ENCODE peak calls at places on chromosomes 1 and 21, in seven cellular contexts. One of them, this sample, is unnamed.

GRCh38 chr1:65075123-65075976 is 72.7 kb upstream of the AK4 start:
- DNase-seq in GM20000: peak; percentile 70
- DNase-seq in cardiac septum: no peak
- DNase-seq in stimulated activated CD8-positive, alpha-beta memory T cell treated with anti-CD3 and anti-CD28 coated beads, Interleukin-15, amount 100 ng/mL, for 1 hour: peak; percentile 44
- DNase-seq in activated CD8-positive, alpha-beta memory T cell treated with anti-CD3 and anti-CD28 coated beads for 4 hours: peak; percentile 44
- DNase-seq in endodermal cell: peak; percentile 83
- DNase-seq in NCI-H1092 treated with DMSO at 0.1 percent for 48 hours: peak; percentile 35
- DNase-seq in this sample: peak; percentile 66

GRCh38 chr1:100423832-100424337 is 71.6 kb downstream of the CDC14A start:
- DNase-seq in stimulated activated CD8-positive, alpha-beta memory T cell treated with anti-CD3 and anti-CD28 coated beads, Interleukin-15, amount 100 ng/mL, for 1 hour: no peak
- DNase-seq in GM20000: peak; percentile 24
- DNase-seq in NCI-H1092 treated with DMSO at 0.1 percent for 48 hours: no peak
- DNase-seq in cardiac septum: no peak
- DNase-seq in endodermal cell: no peak
- DNase-seq in activated CD8-positive, alpha-beta memory T cell treated with anti-CD3 and anti-CD28 coated beads for 4 hours: no peak
- DNase-seq in this sample: no peak

GRCh38 chr1:180117764-180118116 is 36.9 kb upstream of the QSOX1 start:
- DNase-seq in activated CD8-positive, alpha-beta memory T cell treated with anti-CD3 and anti-CD28 coated beads for 4 hours: no peak
- DNase-seq in endodermal cell: no peak
- DNase-seq in stimulated activated CD8-positive, alpha-beta memory T cell treated with anti-CD3 and anti-CD28 coated beads, Interleukin-15, amount 100 ng/mL, for 1 hour: no peak
- DNase-seq in NCI-H1092 treated with DMSO at 0.1 percent for 48 hours: no peak
- DNase-seq in GM20000: no peak
- DNase-seq in cardiac septum: no peak
- DNase-seq in this sample: no peak

GRCh38 chr1:159828916-159829634 is 2.4 kb downstream of the SLAMF8 start:
- DNase-seq in cardiac septum: no peak
- DNase-seq in stimulated activated CD8-positive, alpha-beta memory T cell treated with anti-CD3 and anti-CD28 coated beads, Interleukin-15, amount 100 ng/mL, for 1 hour: no peak
- DNase-seq in endodermal cell: peak; percentile 90
- DNase-seq in NCI-H1092 treated with DMSO at 0.1 percent for 48 hours: no peak
- DNase-seq in activated CD8-positive, alpha-beta memory T cell treated with anti-CD3 and anti-CD28 coated beads for 4 hours: no peak
- DNase-seq in GM20000: peak; percentile 51
- DNase-seq in this sample: peak; percentile 83

GRCh38 chr1:44037154-44037553 is 5.9 kb upstream of the SLC6A9 start:
- DNase-seq in cardiac septum: no peak
- DNase-seq in endodermal cell: no peak
- DNase-seq in GM20000: no peak
- DNase-seq in stimulated activated CD8-positive, alpha-beta memory T cell treated with anti-CD3 and anti-CD28 coated beads, Interleukin-15, amount 100 ng/mL, for 1 hour: no peak
- DNase-seq in NCI-H1092 treated with DMSO at 0.1 percent for 48 hours: no peak
- DNase-seq in activated CD8-positive, alpha-beta memory T cell treated with anti-CD3 and anti-CD28 coated beads for 4 hours: no peak
- DNase-seq in this sample: no peak

GRCh38 chr1:114671011-114671938 is 1.4 kb upstream of the DENND2C start:
- DNase-seq in cardiac septum: no peak
- DNase-seq in GM20000: peak; percentile 36
- DNase-seq in NCI-H1092 treated with DMSO at 0.1 percent for 48 hours: peak; percentile 14
- DNase-seq in stimulated activated CD8-positive, alpha-beta memory T cell treated with anti-CD3 and anti-CD28 coated beads, Interleukin-15, amount 100 ng/mL, for 1 hour: no peak
- DNase-seq in activated CD8-positive, alpha-beta memory T cell treated with anti-CD3 and anti-CD28 coated beads for 4 hours: no peak
- DNase-seq in endodermal cell: no peak
- DNase-seq in this sample: no peak

GRCh38 chr1:220045356-220046051 is 801 bp downstream of the EPRS1 start:
- DNase-seq in endodermal cell: no peak
- DNase-seq in stimulated activated CD8-positive, alpha-beta memory T cell treated with anti-CD3 and anti-CD28 coated beads, Interleukin-15, amount 100 ng/mL, for 1 hour: no peak
- DNase-seq in GM20000: peak; percentile 26
- DNase-seq in NCI-H1092 treated with DMSO at 0.1 percent for 48 hours: no peak
- DNase-seq in cardiac septum: no peak
- DNase-seq in activated CD8-positive, alpha-beta memory T cell treated with anti-CD3 and anti-CD28 coated beads for 4 hours: no peak
- DNase-seq in this sample: no peak

GRCh38 chr1:109718495-109718894 is 6.4 kb downstream of the GSTM5 start:
- DNase-seq in GM20000: no peak
- DNase-seq in activated CD8-positive, alpha-beta memory T cell treated with anti-CD3 and anti-CD28 coated beads for 4 hours: no peak
- DNase-seq in cardiac septum: no peak
- DNase-seq in NCI-H1092 treated with DMSO at 0.1 percent for 48 hours: peak; percentile 3
- DNase-seq in endodermal cell: peak; percentile 48
- DNase-seq in stimulated activated CD8-positive, alpha-beta memory T cell treated with anti-CD3 and anti-CD28 coated beads, Interleukin-15, amount 100 ng/mL, for 1 hour: no peak
- DNase-seq in this sample: no peak

GRCh38 chr1:233572896-233573295 is 41.0 kb upstream of the KCNK1 start:
- DNase-seq in endodermal cell: no peak
- DNase-seq in activated CD8-positive, alpha-beta memory T cell treated with anti-CD3 and anti-CD28 coated beads for 4 hours: no peak
- DNase-seq in cardiac septum: no peak
- DNase-seq in stimulated activated CD8-positive, alpha-beta memory T cell treated with anti-CD3 and anti-CD28 coated beads, Interleukin-15, amount 100 ng/mL, for 1 hour: no peak
- DNase-seq in GM20000: no peak
- DNase-seq in NCI-H1092 treated with DMSO at 0.1 percent for 48 hours: no peak
- DNase-seq in this sample: no peak

GRCh38 chr1:214124915-214125314 is 137.1 kb downstream of the PROX1 start:
- DNase-seq in NCI-H1092 treated with DMSO at 0.1 percent for 48 hours: no peak
- DNase-seq in activated CD8-positive, alpha-beta memory T cell treated with anti-CD3 and anti-CD28 coated beads for 4 hours: no peak
- DNase-seq in cardiac septum: no peak
- DNase-seq in stimulated activated CD8-positive, alpha-beta memory T cell treated with anti-CD3 and anti-CD28 coated beads, Interleukin-15, amount 100 ng/mL, for 1 hour: no peak
- DNase-seq in GM20000: no peak
- DNase-seq in endodermal cell: no peak
- DNase-seq in this sample: peak; percentile 60

GRCh38 chr21:46168238-46168637 is 12.9 kb upstream of the FTCD start:
- DNase-seq in NCI-H1092 treated with DMSO at 0.1 percent for 48 hours: no peak
- DNase-seq in cardiac septum: peak; percentile 76
- DNase-seq in stimulated activated CD8-positive, alpha-beta memory T cell treated with anti-CD3 and anti-CD28 coated beads, Interleukin-15, amount 100 ng/mL, for 1 hour: no peak
- DNase-seq in activated CD8-positive, alpha-beta memory T cell treated with anti-CD3 and anti-CD28 coated beads for 4 hours: no peak
- DNase-seq in endodermal cell: no peak
- DNase-seq in GM20000: no peak
- DNase-seq in this sample: peak; percentile 50

GRCh38 chr1:161068306-161069200 is 1.1 kb downstream of the ARHGAP30 start:
- DNase-seq in stimulated activated CD8-positive, alpha-beta memory T cell treated with anti-CD3 and anti-CD28 coated beads, Interleukin-15, amount 100 ng/mL, for 1 hour: peak; percentile 67
- DNase-seq in GM20000: peak; percentile 88
- DNase-seq in endodermal cell: peak; percentile 75
- DNase-seq in cardiac septum: peak; percentile 89
- DNase-seq in activated CD8-positive, alpha-beta memory T cell treated with anti-CD3 and anti-CD28 coated beads for 4 hours: peak; percentile 64
- DNase-seq in NCI-H1092 treated with DMSO at 0.1 percent for 48 hours: no peak
- DNase-seq in this sample: no peak

GRCh38 chr21:41677671-41678015 is 89.2 kb downstream of the RIPK4 start:
- DNase-seq in stimulated activated CD8-positive, alpha-beta memory T cell treated with anti-CD3 and anti-CD28 coated beads, Interleukin-15, amount 100 ng/mL, for 1 hour: no peak
- DNase-seq in GM20000: no peak
- DNase-seq in cardiac septum: no peak
- DNase-seq in endodermal cell: peak; percentile 35
- DNase-seq in NCI-H1092 treated with DMSO at 0.1 percent for 48 hours: peak; percentile 79
- DNase-seq in activated CD8-positive, alpha-beta memory T cell treated with anti-CD3 and anti-CD28 coated beads for 4 hours: no peak
- DNase-seq in this sample: no peak

GRCh38 chr1:48898894-48899293 is 122.2 kb upstream of the BEND5 start:
- DNase-seq in activated CD8-positive, alpha-beta memory T cell treated with anti-CD3 and anti-CD28 coated beads for 4 hours: no peak
- DNase-seq in endodermal cell: no peak
- DNase-seq in GM20000: no peak
- DNase-seq in stimulated activated CD8-positive, alpha-beta memory T cell treated with anti-CD3 and anti-CD28 coated beads, Interleukin-15, amount 100 ng/mL, for 1 hour: no peak
- DNase-seq in NCI-H1092 treated with DMSO at 0.1 percent for 48 hours: no peak
- DNase-seq in cardiac septum: no peak
- DNase-seq in this sample: no peak

GRCh38 chr1:52460686-52461085 is 56.3 kb downstream of the PRPF38A start:
- DNase-seq in NCI-H1092 treated with DMSO at 0.1 percent for 48 hours: no peak
- DNase-seq in endodermal cell: no peak
- DNase-seq in cardiac septum: no peak
- DNase-seq in activated CD8-positive, alpha-beta memory T cell treated with anti-CD3 and anti-CD28 coated beads for 4 hours: no peak
- DNase-seq in stimulated activated CD8-positive, alpha-beta memory T cell treated with anti-CD3 and anti-CD28 coated beads, Interleukin-15, amount 100 ng/mL, for 1 hour: no peak
- DNase-seq in GM20000: no peak
- DNase-seq in this sample: no peak

GRCh38 chr1:89262643-89263042 is 10.0 kb downstream of the GBP5 start:
- DNase-seq in NCI-H1092 treated with DMSO at 0.1 percent for 48 hours: no peak
- DNase-seq in activated CD8-positive, alpha-beta memory T cell treated with anti-CD3 and anti-CD28 coated beads for 4 hours: no peak
- DNase-seq in stimulated activated CD8-positive, alpha-beta memory T cell treated with anti-CD3 and anti-CD28 coated beads, Interleukin-15, amount 100 ng/mL, for 1 hour: no peak
- DNase-seq in cardiac septum: no peak
- DNase-seq in endodermal cell: no peak
- DNase-seq in GM20000: no peak
- DNase-seq in this sample: no peak

GRCh38 chr1:78155121-78155520 is 109.4 kb downstream of the GIPC2 start:
- DNase-seq in activated CD8-positive, alpha-beta memory T cell treated with anti-CD3 and anti-CD28 coated beads for 4 hours: no peak
- DNase-seq in stimulated activated CD8-positive, alpha-beta memory T cell treated with anti-CD3 and anti-CD28 coated beads, Interleukin-15, amount 100 ng/mL, for 1 hour: no peak
- DNase-seq in endodermal cell: peak; percentile 76
- DNase-seq in GM20000: no peak
- DNase-seq in NCI-H1092 treated with DMSO at 0.1 percent for 48 hours: no peak
- DNase-seq in cardiac septum: no peak
- DNase-seq in this sample: no peak

GRCh38 chr1:27145934-27146354 is 9.0 kb downstream of the SLC9A1 start:
- DNase-seq in GM20000: no peak
- DNase-seq in NCI-H1092 treated with DMSO at 0.1 percent for 48 hours: no peak
- DNase-seq in cardiac septum: no peak
- DNase-seq in activated CD8-positive, alpha-beta memory T cell treated with anti-CD3 and anti-CD28 coated beads for 4 hours: no peak
- DNase-seq in stimulated activated CD8-positive, alpha-beta memory T cell treated with anti-CD3 and anti-CD28 coated beads, Interleukin-15, amount 100 ng/mL, for 1 hour: no peak
- DNase-seq in endodermal cell: peak; percentile 49
- DNase-seq in this sample: peak; percentile 96

GRCh38 chr21:42636535-42636914 is 16.9 kb upstream of the PDE9A start:
- DNase-seq in activated CD8-positive, alpha-beta memory T cell treated with anti-CD3 and anti-CD28 coated beads for 4 hours: no peak
- DNase-seq in cardiac septum: no peak
- DNase-seq in stimulated activated CD8-positive, alpha-beta memory T cell treated with anti-CD3 and anti-CD28 coated beads, Interleukin-15, amount 100 ng/mL, for 1 hour: no peak
- DNase-seq in GM20000: no peak
- DNase-seq in NCI-H1092 treated with DMSO at 0.1 percent for 48 hours: no peak
- DNase-seq in endodermal cell: no peak
- DNase-seq in this sample: no peak

GRCh38 chr1:87972818-87973217 is 644.1 kb downstream of the LMO4 start:
- DNase-seq in NCI-H1092 treated with DMSO at 0.1 percent for 48 hours: no peak
- DNase-seq in stimulated activated CD8-positive, alpha-beta memory T cell treated with anti-CD3 and anti-CD28 coated beads, Interleukin-15, amount 100 ng/mL, for 1 hour: no peak
- DNase-seq in GM20000: no peak
- DNase-seq in cardiac septum: no peak
- DNase-seq in activated CD8-positive, alpha-beta memory T cell treated with anti-CD3 and anti-CD28 coated beads for 4 hours: no peak
- DNase-seq in endodermal cell: no peak
- DNase-seq in this sample: no peak

GRCh38 chr1:23178931-23179330 is 10.3 kb upstream of the LUZP1 start:
- DNase-seq in activated CD8-positive, alpha-beta memory T cell treated with anti-CD3 and anti-CD28 coated beads for 4 hours: no peak
- DNase-seq in GM20000: peak; percentile 49
- DNase-seq in cardiac septum: no peak
- DNase-seq in NCI-H1092 treated with DMSO at 0.1 percent for 48 hours: no peak
- DNase-seq in endodermal cell: no peak
- DNase-seq in stimulated activated CD8-positive, alpha-beta memory T cell treated with anti-CD3 and anti-CD28 coated beads, Interleukin-15, amount 100 ng/mL, for 1 hour: no peak
- DNase-seq in this sample: no peak

GRCh38 chr1:29719253-29719652 is 482.9 kb downstream of the PTPRU start:
- DNase-seq in cardiac septum: no peak
- DNase-seq in stimulated activated CD8-positive, alpha-beta memory T cell treated with anti-CD3 and anti-CD28 coated beads, Interleukin-15, amount 100 ng/mL, for 1 hour: no peak
- DNase-seq in endodermal cell: no peak
- DNase-seq in GM20000: no peak
- DNase-seq in activated CD8-positive, alpha-beta memory T cell treated with anti-CD3 and anti-CD28 coated beads for 4 hours: no peak
- DNase-seq in NCI-H1092 treated with DMSO at 0.1 percent for 48 hours: no peak
- DNase-seq in this sample: no peak

GRCh38 chr1:67921725-67922489 is 88.6 kb upstream of the GNG12 start:
- DNase-seq in NCI-H1092 treated with DMSO at 0.1 percent for 48 hours: no peak
- DNase-seq in endodermal cell: no peak
- DNase-seq in stimulated activated CD8-positive, alpha-beta memory T cell treated with anti-CD3 and anti-CD28 coated beads, Interleukin-15, amount 100 ng/mL, for 1 hour: no peak
- DNase-seq in cardiac septum: no peak
- DNase-seq in GM20000: no peak
- DNase-seq in activated CD8-positive, alpha-beta memory T cell treated with anti-CD3 and anti-CD28 coated beads for 4 hours: no peak
- DNase-seq in this sample: no peak